ENCODE peak calls at places on chromosomes 1 and 21, in seven cellular contexts. Y is germinal center, H is KG1, T is ELR, U is left lung, L is fibroblast of mammary gland, Z is fibroblast of lung. K is an unnamed sample.
A peak's percentile ranks its signal among the peaks of the same experiment; 100 is the strongest.

GRCh38 chr21:39610705-39611104 is 2.0 kb upstream of the B3GALT5 start:
- DNase-seq in T (no peak), H (no peak), Y (no peak), L (no peak), Z (no peak), U (no peak), K (no peak)

GRCh38 chr1:207006914-207007313 is 25.6 kb downstream of the C1orf116 start:
- DNase-seq in T (no peak), Z (no peak), Y (no peak), H (no peak), L (no peak), U (no peak), K (no peak)

GRCh38 chr21:29224006-29224405 is 74.7 kb upstream of the BACH1 start:
- DNase-seq in H (no peak), Y (no peak), T (peak; percentile 51), U (no peak), L (no peak), Z (no peak), K (no peak)

GRCh38 chr1:212920895-212921294 is 29.4 kb upstream of the VASH2 start:
- DNase-seq in Z (no peak), T (peak; percentile 8), U (no peak), H (no peak), Y (peak; percentile 24), L (no peak), K (no peak)

GRCh38 chr1:161792740-161793139 is 26.6 kb downstream of the ATF6 start:
- DNase-seq in L (peak; percentile 92), U (no peak), T (peak; percentile 95), Y (peak; percentile 22), Z (peak; percentile 84), H (peak; percentile 24), K (peak; percentile 92)

GRCh38 chr1:236451796-236452373 is 57.8 kb downstream of the EDARADD start:
- DNase-seq in L (peak; percentile 7), Z (no peak), U (no peak), H (no peak), T (peak; percentile 43), Y (peak; percentile 50), K (peak; percentile 23)

GRCh38 chr1:59445040-59445439 is 148.1 kb downstream of the FGGY start:
- DNase-seq in L (peak; percentile 51), Z (peak; percentile 41), U (peak; percentile 62), H (no peak), T (peak; percentile 45), Y (no peak), K (peak; percentile 56)

GRCh38 chr1:26336477-26337205 is 17.3 kb downstream of the CRYBG2 start:
- DNase-seq in H (no peak), Z (no peak), Y (peak; percentile 95), L (no peak), U (peak; percentile 88), T (peak; percentile 51), K (no peak)

GRCh38 chr1:180854456-180854855 is 58.2 kb upstream of the KIAA1614 start:
- DNase-seq in Z (no peak), U (no peak), T (no peak), H (no peak), L (no peak), Y (no peak), K (peak; percentile 44)

GRCh38 chr1:26923711-26924110 is 2.2 kb downstream of the NUDC start:
- DNase-seq in Z (no peak), T (peak; percentile 89), Y (no peak), H (no peak), L (peak; percentile 19), U (no peak), K (peak; percentile 79)

GRCh38 chr1:153490272-153491051 is 30.0 kb upstream of the S100A7 start:
- DNase-seq in Y (no peak), H (no peak), Z (peak; percentile 98), U (no peak), L (peak; percentile 98), T (peak; percentile 92), K (peak; percentile 94)

GRCh38 chr1:171226757-171227370 is 21.4 kb upstream of the FMO1 start:
- DNase-seq in L (peak; percentile 83), Y (peak; percentile 63), U (no peak), T (peak; percentile 77), Z (peak; percentile 86), H (peak; percentile 52), K (peak; percentile 80)

GRCh38 chr1:157773723-157774350 is 3.1 kb downstream of the FCRL2 start:
- DNase-seq in L (no peak), Y (peak; percentile 76), H (no peak), Z (no peak), T (no peak), U (no peak), K (no peak)

GRCh38 chr21:14533555-14534400 is 12.3 kb downstream of the SAMSN1 start:
- DNase-seq in H (no peak), U (no peak), T (peak; percentile 78), Y (no peak), L (peak; percentile 79), Z (peak; percentile 29), K (peak; percentile 88)

GRCh38 chr1:6794164-6794563 is 8.9 kb downstream of the CAMTA1 start:
- DNase-seq in Y (no peak), H (no peak), L (peak; percentile 68), T (peak; percentile 61), U (no peak), Z (peak; percentile 79), K (peak; percentile 69)

GRCh38 chr1:174262747-174263241 is 103.5 kb downstream of the RABGAP1L start:
- DNase-seq in Z (peak; percentile 77), T (peak; percentile 68), U (no peak), Y (peak; percentile 68), L (peak; percentile 58), H (peak; percentile 22), K (peak; percentile 63)

GRCh38 chr21:19553930-19554615 is 1150.5 kb upstream of the TMPRSS15 start:
- DNase-seq in Z (no peak), U (no peak), H (no peak), L (no peak), Y (no peak), T (no peak), K (no peak)

GRCh38 chr1:172938676-172939075 is 112.1 kb downstream of the TNFSF18 start:
- DNase-seq in H (no peak), L (peak; percentile 83), U (no peak), T (peak; percentile 51), Y (no peak), Z (peak; percentile 82), K (peak; percentile 94)

GRCh38 chr1:234731371-234732085 is 121.5 kb upstream of the IRF2BP2 start:
- DNase-seq in Z (peak; percentile 71), L (peak; percentile 92), U (no peak), T (peak; percentile 96), H (no peak), Y (no peak), K (peak; percentile 79)

GRCh38 chr1:37764888-37765441 is at the start of gene EPHA10:
- DNase-seq in L (no peak), Y (no peak), H (no peak), Z (no peak), T (no peak), U (no peak), K (no peak)

GRCh38 chr21:34797926-34798595 is 129.3 kb downstream of the CLIC6 start:
- DNase-seq in L (no peak), Y (no peak), U (no peak), Z (no peak), H (no peak), T (no peak), K (peak; percentile 58)

GRCh38 chr1:16420719-16421118 is 16.5 kb downstream of the SPATA21 start:
- DNase-seq in Y (peak; percentile 60), H (no peak), Z (no peak), U (no peak), L (no peak), T (no peak), K (no peak)

GRCh38 chr1:43530483-43531452 is at the start of gene PTPRF:
- DNase-seq in Z (peak; percentile 39), H (no peak), T (peak; percentile 77), U (peak; percentile 53), L (peak; percentile 18), Y (peak; percentile 64), K (peak; percentile 41)

GRCh38 chr1:53584446-53585102 is 125.4 kb downstream of the DMRTB1 start:
- DNase-seq in U (no peak), Y (no peak), Z (no peak), T (no peak), H (no peak), L (no peak), K (no peak)

GRCh38 chr1:166884040-166884642 is 8.1 kb upstream of the TADA1 start:
- DNase-seq in T (peak; percentile 23), Z (no peak), H (no peak), U (peak; percentile 38), Y (peak; percentile 74), L (peak; percentile 28), K (peak; percentile 22)

GRCh38 chr1:167635233-167635648 is 5.2 kb downstream of the RCSD1 start:
- DNase-seq in U (no peak), Z (no peak), L (no peak), H (no peak), Y (no peak), T (no peak), K (peak; percentile 63)

GRCh38 chr1:117657031-117657430 is 51.2 kb downstream of the TENT5C start:
- DNase-seq in H (no peak), T (peak; percentile 81), L (peak; percentile 79), U (no peak), Z (peak; percentile 77), Y (no peak), K (peak; percentile 92)

GRCh38 chr1:175130649-175131045 is 61.9 kb downstream of the KIAA0040 start:
- DNase-seq in L (no peak), Z (no peak), U (no peak), H (no peak), T (no peak), Y (no peak), K (no peak)

GRCh38 chr1:94300731-94301130 is 63.3 kb upstream of the ARHGAP29 start:
- DNase-seq in Y (no peak), T (no peak), U (no peak), L (no peak), H (no peak), Z (no peak), K (no peak)

GRCh38 chr21:42079939-42080787 is 9.0 kb downstream of the UMODL1 start:
- DNase-seq in T (peak; percentile 32), Z (no peak), H (no peak), Y (no peak), U (no peak), L (peak; percentile 64), K (no peak)

GRCh38 chr1:28482138-28482537 is 23.7 kb upstream of the RCC1 start:
- DNase-seq in Z (no peak), T (no peak), U (no peak), L (no peak), Y (no peak), H (no peak), K (no peak)

GRCh38 chr1:119285482-119285881 is 83.1 kb upstream of the HAO2 start:
- DNase-seq in Y (no peak), H (no peak), U (no peak), L (peak; percentile 94), T (peak; percentile 75), Z (peak; percentile 87), K (peak; percentile 93)

GRCh38 chr1:194512957-194513356 is 1326.5 kb upstream of the B3GALT2 start:
- DNase-seq in T (peak; percentile 4), Y (no peak), U (no peak), H (no peak), L (no peak), Z (peak; percentile 21), K (no peak)

GRCh38 chr1:243312962-243313634 is 57.3 kb downstream of the SDCCAG8 start:
- DNase-seq in H (no peak), Z (no peak), Y (peak; percentile 25), T (no peak), L (no peak), U (no peak), K (peak; percentile 36)

GRCh38 chr1:60727553-60727952 is 354.8 kb upstream of the NFIA start:
- DNase-seq in H (no peak), L (no peak), U (no peak), Z (no peak), T (no peak), Y (no peak), K (no peak)

GRCh38 chr1:1237874-1238701 is 6.1 kb downstream of the B3GALT6 start:
- DNase-seq in H (no peak), T (no peak), Z (no peak), L (no peak), U (no peak), Y (no peak), K (no peak)

GRCh38 chr1:208242829-208243521 is 1.2 kb downstream of the PLXNA2 start:
- DNase-seq in Z (peak; percentile 29), U (no peak), Y (peak; percentile 16), T (peak; percentile 48), H (no peak), L (peak; percentile 14), K (peak; percentile 34)

GRCh38 chr1:233256191-233256590 is 39.3 kb downstream of the PCNX2 start:
- DNase-seq in U (no peak), Z (no peak), Y (no peak), T (no peak), H (no peak), L (no peak), K (no peak)